ENCODE peak calls at places on chromosomes 3 and 15, in eight cellular contexts. K is non-pigmented ciliary epithelial cell; W is NCI-H2081; A is posterior vena cava; Z is activated gamma-delta T cell treated with anti-CD3 and anti-CD28 coated beads, Interleukin-2, amount 50 U/mL, for 16 hours; N is mesendoderm; H is NCI-H2029 treated with DMSO at 0.1 percent for 48 hours; X is ureter. D is an unnamed sample.

GRCh38 chr3:60617188-60617587 is 634.1 kb downstream of the FHIT start:
- DNase-seq in K (no peak), W (no peak), A (no peak), Z (no peak), N (no peak), H (no peak), X (no peak), D (no peak)

GRCh38 chr15:75452364-75452967 is 976 bp upstream of the SIN3A start:
- DNase-seq in K (no peak), W (peak), A (peak), Z (peak), N (peak), H (peak), X (peak), D (peak)

GRCh38 chr3:134090031-134090430 is 60.3 kb upstream of the SLCO2A1 start:
- DNase-seq in K (no peak), W (no peak), A (no peak), Z (no peak), N (no peak), H (no peak), X (no peak), D (no peak)

GRCh38 chr3:120566243-120566980 is 29.7 kb upstream of the NDUFB4 start:
- DNase-seq in K (no peak), W (no peak), A (no peak), Z (no peak), N (no peak), H (no peak), X (no peak), D (no peak)

GRCh38 chr3:136984837-136985236 is 27.1 kb downstream of the IL20RB start:
- DNase-seq in K (no peak), W (no peak), A (no peak), Z (no peak), N (peak), H (no peak), X (no peak), D (peak)

GRCh38 chr3:185161761-185162160 is 8.9 kb upstream of the C3orf70 start:
- DNase-seq in K (no peak), W (no peak), A (no peak), Z (no peak), N (no peak), H (no peak), X (no peak), D (no peak)

GRCh38 chr3:120688121-120688520 is 6.1 kb upstream of the HGD start:
- DNase-seq in K (peak), W (no peak), A (no peak), Z (no peak), N (no peak), H (no peak), X (no peak), D (no peak)

GRCh38 chr15:86919581-86919980 is 839.9 kb downstream of the AGBL1 start:
- DNase-seq in K (no peak), W (no peak), A (no peak), Z (no peak), N (no peak), H (no peak), X (no peak), D (no peak)

GRCh38 chr3:105610473-105610872 is 243.8 kb downstream of the ALCAM start:
- DNase-seq in K (no peak), W (no peak), A (no peak), Z (no peak), N (no peak), H (peak), X (no peak), D (no peak)

GRCh38 chr15:85743392-85744045 is 51.2 kb downstream of the KLHL25 start:
- DNase-seq in K (no peak), W (no peak), A (peak), Z (no peak), N (no peak), H (no peak), X (peak), D (no peak)

GRCh38 chr3:152222327-152222726 is 46.4 kb upstream of the MBNL1 start:
- DNase-seq in K (peak), W (no peak), A (no peak), Z (no peak), N (no peak), H (no peak), X (no peak), D (no peak)

GRCh38 chr15:58471341-58471740 is 39.5 kb downstream of the LIPC start:
- DNase-seq in K (no peak), W (no peak), A (no peak), Z (no peak), N (peak), H (no peak), X (no peak), D (no peak)

GRCh38 chr3:14126017-14126902 is 1.4 kb downstream of the TMEM43 start:
- DNase-seq in K (no peak), W (no peak), A (no peak), Z (no peak), N (no peak), H (no peak), X (no peak), D (no peak)

GRCh38 chr3:170418422-170419300 is at the start of gene CLDN11:
- DNase-seq in K (no peak), W (peak), A (peak), Z (no peak), N (peak), H (no peak), X (peak), D (peak)

GRCh38 chr3:26145769-26146168 is 355.9 kb downstream of the OXSM start:
- DNase-seq in K (no peak), W (no peak), A (no peak), Z (no peak), N (no peak), H (no peak), X (no peak), D (no peak)

GRCh38 chr15:89794627-89795241 is 18.6 kb downstream of the MESP2 start:
- DNase-seq in K (peak), W (no peak), A (no peak), Z (no peak), N (no peak), H (no peak), X (no peak), D (no peak)

GRCh38 chr3:124812291-124813265 is 74.6 kb downstream of the ITGB5 start:
- DNase-seq in K (peak), W (no peak), A (no peak), Z (no peak), N (peak), H (no peak), X (peak), D (peak)

GRCh38 chr15:46344906-46345305 is 710.1 kb downstream of the SQOR start:
- DNase-seq in K (no peak), W (no peak), A (no peak), Z (no peak), N (no peak), H (no peak), X (no peak), D (no peak)

D was measured in islet precursor cell.